ENCODE peak calls at places on chromosomes 11 and 22, in seven cellular contexts. I is stimulated activated CD4-positive, alpha-beta T cell treated with anti-CD3 and anti-CD28 coated beads, Interleukin-1b, Interleukin-23, amount 100 ng/mL, for 1 hour; M is IMR-90; F is cardiac fibroblast; T is non-pigmented ciliary epithelial cell; L is NCI-H2081; X is T follicular helper cell. C is an unnamed sample.

GRCh38 chr11:126355926-126356897 is 726 bp downstream of the ST3GAL4 start:
- DNase-seq in I (no peak), M (no peak), F (peak), T (no peak), L (no peak), X (no peak), C (no peak)

GRCh38 chr22:41524809-41525449 is 19.3 kb downstream of the POLR3H start:
- DNase-seq in I (peak), M (no peak), F (peak), T (no peak), L (no peak), X (peak), C (peak)

GRCh38 chr11:37841016-37841415 is 1243.0 kb upstream of the RAG2 start:
- DNase-seq in I (no peak), M (no peak), F (no peak), T (no peak), L (no peak), X (no peak), C (no peak)

GRCh38 chr11:859394-860131 is 16.9 kb downstream of the TSPAN4 start:
- DNase-seq in I (no peak), M (peak), F (peak), T (peak), L (peak), X (no peak), C (no peak)

GRCh38 chr11:96246718-96247540 is 96.1 kb downstream of the MAML2 start:
- DNase-seq in I (no peak), M (peak), F (peak), T (no peak), L (peak), X (no peak), C (no peak)

GRCh38 chr22:36982136-36982535 is 37.1 kb downstream of the TST start:
- DNase-seq in I (no peak), M (no peak), F (no peak), T (no peak), L (no peak), X (no peak), C (no peak)

GRCh38 chr11:88293931-88294330 is 43.6 kb downstream of the CTSC start:
- DNase-seq in I (no peak), M (peak), F (peak), T (peak), L (no peak), X (no peak), C (no peak)

GRCh38 chr22:30117256-30117655 is 37.0 kb downstream of the HORMAD2 start:
- DNase-seq in I (no peak), M (no peak), F (no peak), T (no peak), L (no peak), X (no peak), C (no peak)

C was measured in stimulated activated naive CD4-positive, alpha-beta T cell.